ENCODE peak calls at places on chromosomes 3 and 15, in nine cellular contexts. E, G, Z, N, A, J, W, U and H are unnamed samples.

GRCh38 chr3:50279255-50280016 is 549 bp downstream of the LSMEM2 start:
- DNase-seq in E (no peak), G (no peak), Z (no peak), N (no peak), A (no peak), J (no peak), W (no peak), U (no peak), H (no peak)

GRCh38 chr15:72117448-72117697 is 577 bp downstream of the MYO9A start:
- DNase-seq in E (peak), G (peak), Z (no peak), N (no peak), A (peak), J (peak), W (peak), U (peak), H (peak)

GRCh38 chr3:189132125-189132744 is 39.5 kb upstream of the TPRG1 start:
- DNase-seq in E (peak), G (peak), Z (peak), N (no peak), A (peak), J (no peak), W (peak), U (peak), H (no peak)

GRCh38 chr15:91515188-91515754 is 338.2 kb upstream of the SLCO3A1 start:
- DNase-seq in E (peak), G (no peak), Z (peak), N (no peak), A (no peak), J (no peak), W (peak), U (no peak), H (no peak)

GRCh38 chr3:14857506-14857905 is 38.7 kb downstream of the FGD5 start:
- DNase-seq in E (no peak), G (no peak), Z (no peak), N (no peak), A (no peak), J (no peak), W (no peak), U (no peak), H (no peak)

GRCh38 chr3:57015350-57015729 is 45.1 kb upstream of the SPATA12 start:
- DNase-seq in E (no peak), G (no peak), Z (no peak), N (no peak), A (no peak), J (no peak), W (no peak), U (no peak), H (no peak)

GRCh38 chr3:39065197-39065596 is 13.4 kb downstream of the WDR48 start:
- DNase-seq in E (peak), G (no peak), Z (peak), N (no peak), A (no peak), J (no peak), W (peak), U (peak), H (no peak)

GRCh38 chr3:45124379-45124778 is 21.8 kb downstream of the CDCP1 start:
- DNase-seq in E (no peak), G (no peak), Z (peak), N (no peak), A (no peak), J (no peak), W (no peak), U (peak), H (no peak)

GRCh38 chr3:98657429-98657828 is 64.0 kb upstream of the CPOX start:
- DNase-seq in E (peak), G (peak), Z (peak), N (peak), A (peak), J (no peak), W (peak), U (no peak), H (no peak)

GRCh38 chr15:49301562-49301961 is 121.5 kb upstream of the FGF7 start:
- DNase-seq in E (no peak), G (no peak), Z (no peak), N (no peak), A (no peak), J (no peak), W (no peak), U (no peak), H (no peak)

GRCh38 chr3:73542127-73542526 is 82.6 kb downstream of the PDZRN3 start:
- DNase-seq in E (peak), G (no peak), Z (peak), N (peak), A (no peak), J (no peak), W (no peak), U (no peak), H (peak)

GRCh38 chr3:59302442-59302841 is 252.6 kb upstream of the CFAP20DC start:
- DNase-seq in E (no peak), G (no peak), Z (no peak), N (no peak), A (no peak), J (no peak), W (no peak), U (no peak), H (no peak)

GRCh38 chr3:37996785-37997301 is 6.3 kb downstream of the VILL start:
- DNase-seq in E (peak), G (peak), Z (peak), N (peak), A (peak), J (no peak), W (peak), U (peak), H (peak)

GRCh38 chr3:123762805-123763204 is 121.3 kb downstream of the MYLK start:
- DNase-seq in E (no peak), G (no peak), Z (no peak), N (no peak), A (no peak), J (no peak), W (no peak), U (no peak), H (no peak)